ENCODE peak calls at places on chromosomes 16 and 17, in ten cellular contexts. B is OCI-LY7, A is left ventricle myocardium inferior, P is uterus, Q is H9, K is ovary, Y is mucosa of descending colon, O is lung, D is heart left ventricle, S is endothelial cell of umbilical vein. E is an unnamed sample.
A peak's percentile ranks its signal among the peaks of the same experiment; 100 is the strongest.

GRCh38 chr16:57826706-57827625 is 24.7 kb upstream of the KIFC3 start:
- DNase-seq in K (peak; percentile 42), D (peak; percentile 58), P (no peak), A (peak; percentile 50), Y (no peak), Q (no peak), O (no peak), B (no peak), S (no peak), E (peak; percentile 69)

GRCh38 chr17:53142890-53143289 is 679.8 kb upstream of the KIF2B start:
- DNase-seq in K (no peak), Q (peak; percentile 55), P (no peak), O (no peak), S (no peak), D (no peak), Y (no peak), A (no peak), B (no peak), E (no peak)

GRCh38 chr16:4693956-4694663 is 748 bp downstream of the NUDT16L1 start:
- DNase-seq in O (no peak), Q (peak; percentile 49), Y (peak; percentile 74), D (peak; percentile 69), A (peak; percentile 49), K (peak; percentile 65), B (peak; percentile 56), S (peak; percentile 28), P (peak; percentile 76), E (peak; percentile 49)

GRCh38 chr17:44309472-44309871 is 1.1 kb downstream of the RUNDC3A start:
- DNase-seq in Y (no peak), B (no peak), Q (peak; percentile 69), A (no peak), O (no peak), S (no peak), P (no peak), D (no peak), K (no peak), E (no peak)

GRCh38 chr16:57614546-57615343 is 13.7 kb upstream of the ADGRG1 start:
- DNase-seq in Y (no peak), D (no peak), O (no peak), A (no peak), B (no peak), Q (peak; percentile 11), P (no peak), K (no peak), S (no peak), E (peak; percentile 24)

GRCh38 chr16:78224342-78224741 is 124.9 kb downstream of the WWOX start:
- DNase-seq in S (no peak), B (no peak), K (no peak), O (no peak), Q (no peak), Y (no peak), P (no peak), A (no peak), D (no peak), E (no peak)

GRCh38 chr17:2901582-2901981 is 105.3 kb downstream of the RAP1GAP2 start:
- DNase-seq in K (no peak), P (no peak), Y (no peak), A (no peak), Q (no peak), S (no peak), O (no peak), D (peak; percentile 50), B (no peak), E (no peak)

GRCh38 chr16:17346774-17347569 is 123.8 kb downstream of the XYLT1 start:
- DNase-seq in O (no peak), Y (peak; percentile 64), S (no peak), Q (no peak), A (no peak), B (peak; percentile 43), D (no peak), K (no peak), P (no peak), E (no peak)

GRCh38 chr17:70654706-70655105 is 485.4 kb downstream of the KCNJ2 start:
- DNase-seq in Q (no peak), B (no peak), S (no peak), Y (no peak), O (no peak), P (no peak), D (no peak), K (no peak), A (no peak), E (no peak)

GRCh38 chr16:16083421-16084156 is 134.2 kb downstream of the ABCC1 start:
- DNase-seq in B (peak; percentile 44), Y (no peak), K (no peak), P (no peak), O (no peak), S (no peak), A (no peak), Q (no peak), D (no peak), E (no peak)

GRCh38 chr16:71840052-71840451 is 5.7 kb upstream of the ATXN1L start:
- DNase-seq in P (no peak), S (no peak), D (no peak), Q (no peak), A (no peak), O (no peak), Y (no peak), B (no peak), K (no peak), E (no peak)

GRCh38 chr16:68760671-68761275 is 23.7 kb downstream of the CDH1 start:
- DNase-seq in Y (no peak), Q (no peak), K (no peak), A (no peak), O (no peak), P (no peak), D (no peak), B (peak; percentile 16), S (no peak), E (no peak)

GRCh38 chr17:72383053-72383847 is 262.4 kb downstream of the SOX9 start:
- DNase-seq in D (peak; percentile 77), P (no peak), A (peak; percentile 68), Y (no peak), K (no peak), Q (peak; percentile 85), O (no peak), S (no peak), B (no peak), E (no peak)

GRCh38 chr16:19186403-19186802 is 18.4 kb downstream of the SYT17 start:
- DNase-seq in O (no peak), P (no peak), S (no peak), Y (no peak), D (no peak), B (no peak), A (no peak), K (no peak), Q (no peak), E (no peak)

GRCh38 chr17:45318561-45319230 is 1.9 kb upstream of the MAP3K14 start:
- DNase-seq in Q (no peak), D (no peak), K (no peak), P (no peak), S (no peak), B (no peak), O (no peak), Y (peak; percentile 48), A (no peak), E (no peak)
- H3K4me1 ChIP-seq in Q (peaks cover 3% of the 10 kb centered on the region), D (peaks cover 42% of the 10 kb centered on the region), K (peaks cover 2% of the 10 kb centered on the region), P (peaks cover 17% of the 10 kb centered on the region), S (peaks cover 45% of the 10 kb centered on the region), B (peaks cover 22% of the 10 kb centered on the region), O (peaks cover 3% of the 10 kb centered on the region), Y (peaks cover 63% of the 10 kb centered on the region), A (peaks cover 54% of the 10 kb centered on the region), E (peaks cover 25% of the 10 kb centered on the region)

GRCh38 chr17:30821751-30822723 is 2.5 kb downstream of the CRLF3 start:
- DNase-seq in S (no peak), B (peak; percentile 37), A (no peak), P (no peak), Y (no peak), D (no peak), O (no peak), K (no peak), Q (no peak), E (no peak)
- TF ChIP-seq CTCF in S (no peak), B (peak; percentile 57), A (no peak), P (no peak), Y (peak; percentile 8), D (no peak), O (no peak), K (no peak), Q (no peak), E (no peak)

GRCh38 chr17:59627269-59627668 is 7.6 kb downstream of the CLTC start:
- DNase-seq in Y (no peak), A (no peak), D (no peak), Q (no peak), O (no peak), P (no peak), S (no peak), B (no peak), K (no peak), E (no peak)
- H3K4me1 ChIP-seq in Y (peaks cover 35% of the 10 kb centered on the region), A (peaks cover 98% of the 10 kb centered on the region), D (peaks cover 75% of the 10 kb centered on the region), Q (no peaks in the 10 kb centered on the region), O (peaks cover 12% of the 10 kb centered on the region), P (no peaks in the 10 kb centered on the region), S (peaks cover 24% of the 10 kb centered on the region), B (peaks cover 53% of the 10 kb centered on the region), K (peaks cover 12% of the 10 kb centered on the region), E (peaks cover 34% of the 10 kb centered on the region)

GRCh38 chr16:11384184-11384955 is 39.1 kb downstream of the RMI2 start:
- DNase-seq in A (no peak), P (no peak), Q (no peak), O (no peak), D (peak; percentile 11), S (no peak), B (no peak), K (no peak), Y (no peak), E (no peak)

GRCh38 chr16:11389083-11389482 is 43.8 kb downstream of the RMI2 start:
- DNase-seq in S (no peak), Q (no peak), D (peak; percentile 4), O (no peak), Y (no peak), B (no peak), K (no peak), P (no peak), A (no peak), E (no peak)

GRCh38 chr16:11384956-11385586 is 39.8 kb downstream of the RMI2 start:
- DNase-seq in P (no peak), B (no peak), S (no peak), Q (no peak), O (no peak), D (peak; percentile 14), K (no peak), Y (no peak), A (no peak), E (no peak)

GRCh38 chr16:11386054-11386680 is 40.9 kb downstream of the RMI2 start:
- DNase-seq in D (no peak), A (no peak), P (no peak), Q (no peak), B (no peak), K (no peak), S (no peak), Y (no peak), O (no peak), E (no peak)

GRCh38 chr16:11386791-11387546 is 41.7 kb downstream of the RMI2 start:
- DNase-seq in D (peak; percentile 55), K (no peak), Q (peak; percentile 90), S (peak; percentile 13), O (no peak), P (no peak), Y (no peak), B (peak; percentile 40), A (no peak), E (no peak)
- TF ChIP-seq CTCF in D (peak; percentile 55), K (no peak), Q (peak; percentile 89), S (peak; percentile 70), O (no peak), P (no peak), Y (no peak), B (peak; percentile 71), A (peak; percentile 55), E (no peak)

E was measured in Caco-2.